ENCODE peak calls at places on chromosomes 5 and 9, in five cellular contexts. One of them, this sample, is unnamed.

GRCh38 chr5:111252799-111253564 is 28.8 kb downstream of the CAMK4 start:
- DNase-seq in activated CD4-positive, alpha-beta T cell treated with anti-CD3 and anti-CD28 coated beads for 48 hours: no peak
- DNase-seq in hippocampal formation: no peak
- DNase-seq in stimulated activated CD8-positive, alpha-beta memory T cell treated with anti-CD3 and anti-CD28 coated beads, Interleukin-2, amount 100 ng/mL, for 1 hour: no peak
- DNase-seq in CD14-positive monocyte: no peak
- DNase-seq in this sample: no peak

GRCh38 chr9:35526087-35526801 is 36.3 kb downstream of the RUSC2 start:
- DNase-seq in hippocampal formation: no peak
- DNase-seq in stimulated activated CD8-positive, alpha-beta memory T cell treated with anti-CD3 and anti-CD28 coated beads, Interleukin-2, amount 100 ng/mL, for 1 hour: no peak
- DNase-seq in CD14-positive monocyte: no peak
- DNase-seq in activated CD4-positive, alpha-beta T cell treated with anti-CD3 and anti-CD28 coated beads for 48 hours: no peak
- DNase-seq in this sample: no peak

GRCh38 chr5:151718653-151719052 is 31.9 kb upstream of the SPARC start:
- DNase-seq in hippocampal formation: no peak
- DNase-seq in stimulated activated CD8-positive, alpha-beta memory T cell treated with anti-CD3 and anti-CD28 coated beads, Interleukin-2, amount 100 ng/mL, for 1 hour: no peak
- DNase-seq in CD14-positive monocyte: no peak
- DNase-seq in activated CD4-positive, alpha-beta T cell treated with anti-CD3 and anti-CD28 coated beads for 48 hours: no peak
- DNase-seq in this sample: no peak

GRCh38 chr9:105608685-105609598 is 51.0 kb downstream of the FKTN start:
- DNase-seq in hippocampal formation: peak
- DNase-seq in stimulated activated CD8-positive, alpha-beta memory T cell treated with anti-CD3 and anti-CD28 coated beads, Interleukin-2, amount 100 ng/mL, for 1 hour: no peak
- DNase-seq in CD14-positive monocyte: no peak
- DNase-seq in activated CD4-positive, alpha-beta T cell treated with anti-CD3 and anti-CD28 coated beads for 48 hours: no peak
- DNase-seq in this sample: no peak

GRCh38 chr9:122835313-122835731 is 6.9 kb upstream of the PDCL start:
- DNase-seq in hippocampal formation: no peak
- DNase-seq in stimulated activated CD8-positive, alpha-beta memory T cell treated with anti-CD3 and anti-CD28 coated beads, Interleukin-2, amount 100 ng/mL, for 1 hour: no peak
- DNase-seq in CD14-positive monocyte: no peak
- DNase-seq in activated CD4-positive, alpha-beta T cell treated with anti-CD3 and anti-CD28 coated beads for 48 hours: peak
- DNase-seq in this sample: no peak

GRCh38 chr5:88676637-88677481 is 206.1 kb downstream of the MEF2C start:
- DNase-seq in activated CD4-positive, alpha-beta T cell treated with anti-CD3 and anti-CD28 coated beads for 48 hours: no peak
- DNase-seq in stimulated activated CD8-positive, alpha-beta memory T cell treated with anti-CD3 and anti-CD28 coated beads, Interleukin-2, amount 100 ng/mL, for 1 hour: no peak
- DNase-seq in CD14-positive monocyte: no peak
- DNase-seq in hippocampal formation: no peak
- DNase-seq in this sample: no peak

GRCh38 chr5:111942661-111943401 is 185.8 kb upstream of the NREP start:
- DNase-seq in hippocampal formation: no peak
- DNase-seq in CD14-positive monocyte: no peak
- DNase-seq in stimulated activated CD8-positive, alpha-beta memory T cell treated with anti-CD3 and anti-CD28 coated beads, Interleukin-2, amount 100 ng/mL, for 1 hour: no peak
- DNase-seq in activated CD4-positive, alpha-beta T cell treated with anti-CD3 and anti-CD28 coated beads for 48 hours: no peak
- DNase-seq in this sample: no peak

GRCh38 chr5:115262405-115263247 is at the start of gene PGGT1B:
- DNase-seq in activated CD4-positive, alpha-beta T cell treated with anti-CD3 and anti-CD28 coated beads for 48 hours: peak
- DNase-seq in hippocampal formation: peak
- DNase-seq in CD14-positive monocyte: peak
- DNase-seq in stimulated activated CD8-positive, alpha-beta memory T cell treated with anti-CD3 and anti-CD28 coated beads, Interleukin-2, amount 100 ng/mL, for 1 hour: peak
- DNase-seq in this sample: peak

GRCh38 chr9:14428781-14429230 is 114.9 kb upstream of the NFIB start:
- DNase-seq in CD14-positive monocyte: no peak
- DNase-seq in hippocampal formation: peak
- DNase-seq in stimulated activated CD8-positive, alpha-beta memory T cell treated with anti-CD3 and anti-CD28 coated beads, Interleukin-2, amount 100 ng/mL, for 1 hour: no peak
- DNase-seq in activated CD4-positive, alpha-beta T cell treated with anti-CD3 and anti-CD28 coated beads for 48 hours: peak
- DNase-seq in this sample: peak

GRCh38 chr5:9245071-9245470 is 300.8 kb downstream of the SEMA5A start:
- DNase-seq in activated CD4-positive, alpha-beta T cell treated with anti-CD3 and anti-CD28 coated beads for 48 hours: no peak
- DNase-seq in stimulated activated CD8-positive, alpha-beta memory T cell treated with anti-CD3 and anti-CD28 coated beads, Interleukin-2, amount 100 ng/mL, for 1 hour: no peak
- DNase-seq in CD14-positive monocyte: no peak
- DNase-seq in hippocampal formation: peak
- DNase-seq in this sample: no peak

GRCh38 chr5:149853019-149853648 is 91.5 kb downstream of the PDE6A start:
- DNase-seq in activated CD4-positive, alpha-beta T cell treated with anti-CD3 and anti-CD28 coated beads for 48 hours: peak
- DNase-seq in CD14-positive monocyte: peak
- DNase-seq in hippocampal formation: peak
- DNase-seq in stimulated activated CD8-positive, alpha-beta memory T cell treated with anti-CD3 and anti-CD28 coated beads, Interleukin-2, amount 100 ng/mL, for 1 hour: peak
- DNase-seq in this sample: peak

GRCh38 chr5:40551706-40552557 is 127.8 kb upstream of the PTGER4 start:
- DNase-seq in stimulated activated CD8-positive, alpha-beta memory T cell treated with anti-CD3 and anti-CD28 coated beads, Interleukin-2, amount 100 ng/mL, for 1 hour: no peak
- DNase-seq in hippocampal formation: no peak
- DNase-seq in activated CD4-positive, alpha-beta T cell treated with anti-CD3 and anti-CD28 coated beads for 48 hours: no peak
- DNase-seq in CD14-positive monocyte: no peak
- DNase-seq in this sample: no peak

GRCh38 chr5:176837707-176838115 is 27.4 kb downstream of the UNC5A start:
- DNase-seq in activated CD4-positive, alpha-beta T cell treated with anti-CD3 and anti-CD28 coated beads for 48 hours: peak
- DNase-seq in hippocampal formation: peak
- DNase-seq in CD14-positive monocyte: peak
- DNase-seq in stimulated activated CD8-positive, alpha-beta memory T cell treated with anti-CD3 and anti-CD28 coated beads, Interleukin-2, amount 100 ng/mL, for 1 hour: peak
- DNase-seq in this sample: peak

GRCh38 chr9:9299134-9299533 is 1313.7 kb downstream of the PTPRD start:
- DNase-seq in stimulated activated CD8-positive, alpha-beta memory T cell treated with anti-CD3 and anti-CD28 coated beads, Interleukin-2, amount 100 ng/mL, for 1 hour: no peak
- DNase-seq in hippocampal formation: no peak
- DNase-seq in CD14-positive monocyte: no peak
- DNase-seq in activated CD4-positive, alpha-beta T cell treated with anti-CD3 and anti-CD28 coated beads for 48 hours: no peak
- DNase-seq in this sample: no peak

GRCh38 chr5:100161868-100162267 is 373.3 kb upstream of the FAM174A start:
- DNase-seq in activated CD4-positive, alpha-beta T cell treated with anti-CD3 and anti-CD28 coated beads for 48 hours: no peak
- DNase-seq in stimulated activated CD8-positive, alpha-beta memory T cell treated with anti-CD3 and anti-CD28 coated beads, Interleukin-2, amount 100 ng/mL, for 1 hour: no peak
- DNase-seq in hippocampal formation: no peak
- DNase-seq in CD14-positive monocyte: no peak
- DNase-seq in this sample: no peak

GRCh38 chr5:171990713-171991015 is 15.8 kb downstream of the FBXW11 start:
- DNase-seq in hippocampal formation: no peak
- DNase-seq in stimulated activated CD8-positive, alpha-beta memory T cell treated with anti-CD3 and anti-CD28 coated beads, Interleukin-2, amount 100 ng/mL, for 1 hour: no peak
- DNase-seq in activated CD4-positive, alpha-beta T cell treated with anti-CD3 and anti-CD28 coated beads for 48 hours: no peak
- DNase-seq in CD14-positive monocyte: no peak
- DNase-seq in this sample: no peak

GRCh38 chr9:21991039-21991959 is 2.9 kb downstream of the CDKN2A start:
- DNase-seq in activated CD4-positive, alpha-beta T cell treated with anti-CD3 and anti-CD28 coated beads for 48 hours: no peak
- DNase-seq in CD14-positive monocyte: no peak
- DNase-seq in stimulated activated CD8-positive, alpha-beta memory T cell treated with anti-CD3 and anti-CD28 coated beads, Interleukin-2, amount 100 ng/mL, for 1 hour: no peak
- DNase-seq in hippocampal formation: no peak
- DNase-seq in this sample: no peak

GRCh38 chr5:98570661-98571181 is 202.7 kb upstream of the RGMB start:
- DNase-seq in activated CD4-positive, alpha-beta T cell treated with anti-CD3 and anti-CD28 coated beads for 48 hours: no peak
- DNase-seq in CD14-positive monocyte: no peak
- DNase-seq in hippocampal formation: no peak
- DNase-seq in stimulated activated CD8-positive, alpha-beta memory T cell treated with anti-CD3 and anti-CD28 coated beads, Interleukin-2, amount 100 ng/mL, for 1 hour: no peak
- DNase-seq in this sample: no peak

GRCh38 chr9:133523096-133523495 is 1.7 kb downstream of the MYMK start:
- DNase-seq in hippocampal formation: no peak
- DNase-seq in CD14-positive monocyte: no peak
- DNase-seq in stimulated activated CD8-positive, alpha-beta memory T cell treated with anti-CD3 and anti-CD28 coated beads, Interleukin-2, amount 100 ng/mL, for 1 hour: no peak
- DNase-seq in activated CD4-positive, alpha-beta T cell treated with anti-CD3 and anti-CD28 coated beads for 48 hours: no peak
- DNase-seq in this sample: no peak